ENCODE peak calls at places on chromosome X, in nine cellular contexts. R, J, B, F, Q, A, S, P and O are unnamed samples.

GRCh38 chrX:65821721-65822496 is 154.5 kb downstream of the MSN start:
- DNase-seq in R (no peak), J (no peak), B (peak; percentile 54), F (no peak), Q (peak; percentile 35), A (no peak), S (no peak), P (no peak), O (no peak)

GRCh38 chrX:111506826-111507225 is 4.6 kb upstream of the SERTM2 start:
- DNase-seq in R (no peak), J (no peak), B (no peak), F (no peak), Q (no peak), A (no peak), S (no peak), P (no peak), O (no peak)

GRCh38 chrX:133685806-133686205 is 270.5 kb upstream of the GPC4 start:
- DNase-seq in R (no peak), J (no peak), B (no peak), F (no peak), Q (peak; percentile 97), A (no peak), S (no peak), P (no peak), O (no peak)

GRCh38 chrX:2226906-2227656 is 273.7 kb downstream of the DHRSX start:
- DNase-seq in R (no peak), J (no peak), B (no peak), F (no peak), Q (no peak), A (no peak), S (no peak), P (no peak), O (no peak)

GRCh38 chrX:43655151-43655676 is 885 bp upstream of the MAOA start:
- DNase-seq in R (no peak), J (peak; percentile 3), B (no peak), F (peak; percentile 41), Q (peak; percentile 2), A (no peak), S (peak; percentile 51), P (peak; percentile 11), O (no peak)

GRCh38 chrX:119604778-119605177 is 1.4 kb downstream of the NKRF start:
- DNase-seq in R (no peak), J (no peak), B (no peak), F (no peak), Q (no peak), A (no peak), S (no peak), P (no peak), O (no peak)

GRCh38 chrX:129733335-129733734 is 5.4 kb upstream of the XPNPEP2 start:
- DNase-seq in R (no peak), J (no peak), B (no peak), F (no peak), Q (no peak), A (no peak), S (no peak), P (no peak), O (no peak)

GRCh38 chrX:134929813-134930212 is 61.0 kb upstream of the SMIM10 start:
- DNase-seq in R (no peak), J (no peak), B (no peak), F (no peak), Q (no peak), A (no peak), S (no peak), P (no peak), O (no peak)

GRCh38 chrX:129531132-129531531 is 7.8 kb upstream of the SMARCA1 start:
- DNase-seq in R (no peak), J (no peak), B (no peak), F (no peak), Q (no peak), A (no peak), S (no peak), P (no peak), O (no peak)

GRCh38 chrX:46260502-46260901 is 284.7 kb downstream of the ZNF674 start:
- DNase-seq in R (no peak), J (no peak), B (no peak), F (no peak), Q (no peak), A (no peak), S (no peak), P (no peak), O (no peak)

GRCh38 chrX:53280703-53281320 is 572 bp downstream of the IQSEC2 start:
- DNase-seq in R (peak; percentile 61), J (peak; percentile 35), B (no peak), F (no peak), Q (no peak), A (no peak), S (peak; percentile 32), P (no peak), O (no peak)

GRCh38 chrX:149286940-149287349 is 218.2 kb downstream of the IDS start:
- DNase-seq in R (no peak), J (peak; percentile 31), B (no peak), F (no peak), Q (peak; percentile 44), A (peak; percentile 24), S (peak; percentile 61), P (peak; percentile 14), O (no peak)